ENCODE peak calls at places on chromosomes 5 and 9, in ten cellular contexts. K is OCI-LY7; U is smooth muscle cell of the brain vasculature; P is GM12891; B is T-helper 2 cell; V is activated naive CD4-positive, alpha-beta T cell; F is ELF-1; G is SK-N-DZ; D is activated CD4-positive, alpha-beta memory T cell treated with anti-CD3 and anti-CD28 coated beads, Interleukin-2, amount 10 ng/mL, durations not matched to agents 7 days and 5 days; Y is A172. N is an unnamed sample.

GRCh38 chr5:5026407-5026780 is 113.7 kb upstream of the ADAMTS16 start:
- DNase-seq in F (peak; percentile 11), K (no peak), G (no peak), P (no peak), U (no peak), V (no peak), Y (no peak), D (no peak), B (no peak), N (no peak)

GRCh38 chr5:120447706-120448239 is 16.3 kb upstream of the PRR16 start:
- DNase-seq in D (no peak), K (no peak), P (no peak), B (no peak), Y (peak; percentile 52), U (no peak), G (peak; percentile 56), F (no peak), V (no peak), N (no peak)

GRCh38 chr9:120625222-120625621 is 45.3 kb upstream of the CDK5RAP2 start:
- DNase-seq in P (no peak), F (peak; percentile 4), B (no peak), Y (peak; percentile 51), U (no peak), K (no peak), D (no peak), G (no peak), V (no peak), N (no peak)

GRCh38 chr5:136123236-136123768 is 9.3 kb upstream of the SMAD5 start:
- DNase-seq in Y (peak; percentile 66), D (no peak), F (no peak), G (no peak), P (no peak), U (no peak), V (no peak), K (no peak), B (no peak), N (no peak)

GRCh38 chr5:16628376-16628775 is 11.6 kb upstream of the RETREG1 start:
- DNase-seq in F (no peak), D (no peak), B (no peak), K (no peak), P (no peak), V (no peak), Y (no peak), G (peak; percentile 67), U (no peak), N (no peak)

GRCh38 chr9:8351431-8351830 is 551.9 kb upstream of the DMAC1 start:
- DNase-seq in B (no peak), D (no peak), P (no peak), U (no peak), Y (no peak), K (no peak), V (no peak), G (peak; percentile 1), F (no peak), N (no peak)

GRCh38 chr9:112601646-112602045 is 115.0 kb downstream of the KIAA1958 start:
- DNase-seq in V (no peak), K (no peak), Y (peak; percentile 13), F (no peak), P (no peak), B (no peak), D (no peak), G (no peak), U (no peak), N (no peak)

GRCh38 chr5:38931731-38932130 is 85.9 kb downstream of the OSMR start:
- DNase-seq in Y (peak; percentile 10), F (no peak), G (no peak), B (no peak), K (no peak), U (no peak), P (no peak), V (no peak), D (no peak), N (no peak)

GRCh38 chr9:136847827-136848392 is 1.3 kb upstream of the PHPT1 start:
- DNase-seq in B (peak; percentile 54), K (peak; percentile 76), V (peak; percentile 33), G (peak; percentile 85), D (peak; percentile 88), Y (no peak), U (no peak), F (peak; percentile 86), P (peak; percentile 65), N (peak; percentile 28)

GRCh38 chr5:97245371-97245770 is 62.3 kb upstream of the RIOK2 start:
- DNase-seq in Y (no peak), K (no peak), D (no peak), U (no peak), B (no peak), G (no peak), V (no peak), F (peak; percentile 12), P (no peak), N (no peak)

GRCh38 chr5:146052780-146053179 is 52.6 kb downstream of the PLAC8L1 start:
- DNase-seq in K (peak; percentile 8), P (no peak), V (no peak), B (no peak), Y (no peak), U (no peak), G (no peak), D (no peak), F (no peak), N (no peak)

GRCh38 chr5:15821506-15821905 is 321.5 kb downstream of the FBXL7 start:
- DNase-seq in K (no peak), D (no peak), B (no peak), Y (peak; percentile 64), V (no peak), G (no peak), U (no peak), F (no peak), P (no peak), N (no peak)

GRCh38 chr9:132919609-132920268 is 24.7 kb downstream of the TSC1 start:
- DNase-seq in F (no peak), P (no peak), U (no peak), B (no peak), D (no peak), G (no peak), V (no peak), Y (no peak), K (no peak), N (no peak)

GRCh38 chr9:132977626-132978450 is 656 bp upstream of the GFI1B start:
- DNase-seq in Y (peak; percentile 60), K (peak; percentile 82), F (peak; percentile 70), D (peak; percentile 68), P (peak; percentile 73), V (peak; percentile 10), B (peak; percentile 52), U (peak; percentile 10), G (peak; percentile 61), N (peak; percentile 56)

GRCh38 chr5:68415177-68416085 is 199.9 kb downstream of the PIK3R1 start:
- DNase-seq in B (no peak), Y (peak; percentile 8), U (no peak), K (peak; percentile 11), G (peak; percentile 67), D (no peak), P (no peak), F (no peak), V (no peak), N (no peak)

GRCh38 chr5:127206320-127207113 is 84.1 kb upstream of the MEGF10 start:
- DNase-seq in F (no peak), P (no peak), V (no peak), U (peak; percentile 78), G (no peak), D (no peak), K (no peak), Y (peak; percentile 85), B (no peak), N (no peak)

GRCh38 chr9:84697494-84698114 is 28.1 kb downstream of the NTRK2 start:
- DNase-seq in U (peak; percentile 35), K (peak; percentile 22), B (peak; percentile 8), F (peak; percentile 94), G (peak; percentile 19), Y (no peak), V (no peak), D (peak; percentile 69), P (peak; percentile 29), N (no peak)

GRCh38 chr9:110308504-110309109 is 29.1 kb downstream of the TXNDC8 start:
- DNase-seq in Y (no peak), U (no peak), V (no peak), B (no peak), D (no peak), K (peak; percentile 17), F (no peak), G (no peak), P (no peak), N (no peak)

N was measured in T-cell.